ENCODE peak calls at places on chromosome 4, in nine cellular contexts. R is adrenal gland, D is OCI-LY7, Z is GM13977, C is fibroblast of the aortic adventitia, J is ovary, N is tibial artery, V is testis, I is H1. S is an unnamed sample.

GRCh38 chr4:181662383-181662782 is 580.8 kb upstream of the TENM3 start:
- DNase-seq in R (no peak), D (no peak), Z (no peak), C (peak; percentile 60), J (no peak), N (no peak), V (no peak), I (no peak), S (peak; percentile 81)

GRCh38 chr4:55336138-55337034 is 9.7 kb upstream of the SRD5A3 start:
- DNase-seq in R (no peak), D (no peak), Z (no peak), C (no peak), J (no peak), N (no peak), V (no peak), I (no peak), S (no peak)

GRCh38 chr4:21801661-21802355 is 146.8 kb downstream of the KCNIP4 start:
- DNase-seq in R (no peak), D (no peak), Z (no peak), C (peak; percentile 45), J (no peak), N (no peak), V (no peak), I (no peak), S (no peak)

GRCh38 chr4:2507259-2507658 is 29.2 kb upstream of the FAM193A start:
- DNase-seq in R (no peak), D (no peak), Z (no peak), C (no peak), J (no peak), N (no peak), V (no peak), I (no peak), S (no peak)

GRCh38 chr4:89285735-89286134 is 21.9 kb downstream of the GPRIN3 start:
- DNase-seq in R (no peak), D (no peak), Z (no peak), C (no peak), J (no peak), N (no peak), V (no peak), I (no peak), S (no peak)

GRCh38 chr4:24704152-24704551 is 91.2 kb upstream of the SOD3 start:
- DNase-seq in R (no peak), D (no peak), Z (no peak), C (no peak), J (no peak), N (no peak), V (peak; percentile 23), I (peak; percentile 44), S (no peak)

GRCh38 chr4:142427456-142427855 is 418.6 kb downstream of the INPP4B start:
- DNase-seq in R (no peak), D (no peak), Z (no peak), C (no peak), J (no peak), N (no peak), V (no peak), I (no peak), S (no peak)

GRCh38 chr4:47623916-47624554 is 139.0 kb downstream of the ATP10D start:
- DNase-seq in R (no peak), D (no peak), Z (no peak), C (peak; percentile 39), J (no peak), N (no peak), V (no peak), I (no peak), S (no peak)

GRCh38 chr4:150884625-150885024 is 130.5 kb downstream of the LRBA start:
- DNase-seq in R (no peak), D (no peak), Z (no peak), C (no peak), J (no peak), N (no peak), V (no peak), I (no peak), S (no peak)

GRCh38 chr4:148051403-148051802 is 319.5 kb downstream of the ARHGAP10 start:
- DNase-seq in R (no peak), D (no peak), Z (no peak), C (no peak), J (no peak), N (no peak), V (no peak), I (no peak), S (no peak)

GRCh38 chr4:184408021-184408710 is 66.2 kb downstream of the IRF2 start:
- DNase-seq in R (no peak), D (no peak), Z (no peak), C (peak; percentile 76), J (no peak), N (no peak), V (no peak), I (no peak), S (peak; percentile 85)

GRCh38 chr4:54499308-54500074 is 158.3 kb upstream of the KIT start:
- DNase-seq in R (no peak), D (no peak), Z (no peak), C (no peak), J (no peak), N (no peak), V (no peak), I (no peak), S (no peak)

GRCh38 chr4:118034061-118034785 is at the start of gene NDST3:
- DNase-seq in R (peak; percentile 26), D (no peak), Z (peak; percentile 50), C (peak; percentile 17), J (peak; percentile 43), N (peak; percentile 26), V (peak; percentile 89), I (peak; percentile 64), S (peak; percentile 47)
- TF ChIP-seq CTCF in R (peak; percentile 24), D (peak; percentile 13), Z (peak; percentile 43), C (no peak), J (no peak), N (peak; percentile 42), V (peak; percentile 23), I (peak; percentile 82), S (peak; percentile 28)

GRCh38 chr4:140756292-140757219 is at the start of gene TBC1D9:
- DNase-seq in R (peak; percentile 84), D (peak; percentile 75), Z (peak; percentile 39), C (peak; percentile 75), J (peak; percentile 84), N (peak; percentile 81), V (peak; percentile 89), I (peak; percentile 79), S (peak; percentile 80)
- TF ChIP-seq CTCF in R (no peak), D (peak; percentile 33), Z (no peak), C (no peak), J (no peak), N (no peak), V (peak; percentile 17), I (peak; percentile 16), S (no peak)

DNA sequence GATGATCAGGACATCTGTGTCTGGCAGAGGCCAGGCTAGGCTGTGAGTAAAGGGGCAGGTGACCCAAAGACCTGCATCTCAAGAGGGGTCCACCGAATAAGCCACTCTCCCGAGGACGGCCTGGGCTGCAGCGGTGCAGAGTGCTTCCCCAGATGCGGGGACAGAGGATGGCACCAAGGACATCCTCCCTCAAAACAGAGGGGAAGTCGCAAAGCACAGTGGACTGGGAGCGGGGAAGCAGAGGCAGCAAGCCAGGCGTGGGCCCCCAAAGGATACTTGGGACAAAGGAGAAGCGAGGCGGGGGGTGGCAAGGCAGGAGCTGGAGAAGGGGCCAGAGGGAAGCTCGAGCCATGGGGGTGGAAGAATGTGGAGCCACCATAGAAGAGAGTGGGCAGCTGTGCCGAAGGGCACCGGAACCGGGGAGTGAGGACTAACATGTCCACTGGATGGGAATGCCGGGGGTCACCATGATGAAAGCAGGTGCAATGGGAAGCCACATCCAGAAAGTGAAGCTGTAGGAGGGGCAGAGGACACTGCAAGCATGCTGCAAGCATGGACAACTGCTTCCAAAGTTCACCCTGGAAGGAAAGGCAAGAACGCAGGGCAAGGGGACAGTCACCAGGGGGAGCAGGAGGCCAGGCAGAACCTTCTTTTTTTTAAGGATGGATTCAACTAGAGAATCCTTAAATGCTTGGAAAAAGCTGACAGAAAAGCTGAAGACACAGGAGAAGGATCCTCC is 169.6 kb downstream of the AFAP1 start:
- DNase-seq in R (no peak), D (no peak), Z (peak; percentile 67), C (no peak), J (no peak), N (no peak), V (peak; percentile 53), I (peak; percentile 60), S (peak; percentile 35)
- TF ChIP-seq CTCF in R (peak; percentile 30), D (peak; percentile 33), Z (peak; percentile 74), C (peak; percentile 63), J (no peak), N (peak; percentile 28), V (peak; percentile 36), I (peak; percentile 81), S (peak; percentile 61)

GRCh38 chr4:153346031-153346430 is 1.5 kb downstream of the MND1 start:
- DNase-seq in R (no peak), D (peak; percentile 38), Z (no peak), C (no peak), J (no peak), N (no peak), V (no peak), I (no peak), S (no peak)

GRCh38 chr4:153345011-153345981 is 808 bp downstream of the MND1 start:
- DNase-seq in R (peak; percentile 44), D (peak; percentile 97), Z (peak; percentile 56), C (peak; percentile 66), J (no peak), N (peak; percentile 23), V (peak; percentile 50), I (no peak), S (peak; percentile 69)

GRCh38 chr4:153342751-153343552 is 1.5 kb upstream of the MND1 start:
- DNase-seq in R (no peak), D (peak; percentile 60), Z (no peak), C (no peak), J (no peak), N (no peak), V (no peak), I (no peak), S (no peak)

GRCh38 chr4:153346563-153346962 is 2.1 kb downstream of the MND1 start:
- DNase-seq in R (no peak), D (peak; percentile 60), Z (no peak), C (peak; percentile 21), J (no peak), N (no peak), V (no peak), I (no peak), S (no peak)

DNA sequence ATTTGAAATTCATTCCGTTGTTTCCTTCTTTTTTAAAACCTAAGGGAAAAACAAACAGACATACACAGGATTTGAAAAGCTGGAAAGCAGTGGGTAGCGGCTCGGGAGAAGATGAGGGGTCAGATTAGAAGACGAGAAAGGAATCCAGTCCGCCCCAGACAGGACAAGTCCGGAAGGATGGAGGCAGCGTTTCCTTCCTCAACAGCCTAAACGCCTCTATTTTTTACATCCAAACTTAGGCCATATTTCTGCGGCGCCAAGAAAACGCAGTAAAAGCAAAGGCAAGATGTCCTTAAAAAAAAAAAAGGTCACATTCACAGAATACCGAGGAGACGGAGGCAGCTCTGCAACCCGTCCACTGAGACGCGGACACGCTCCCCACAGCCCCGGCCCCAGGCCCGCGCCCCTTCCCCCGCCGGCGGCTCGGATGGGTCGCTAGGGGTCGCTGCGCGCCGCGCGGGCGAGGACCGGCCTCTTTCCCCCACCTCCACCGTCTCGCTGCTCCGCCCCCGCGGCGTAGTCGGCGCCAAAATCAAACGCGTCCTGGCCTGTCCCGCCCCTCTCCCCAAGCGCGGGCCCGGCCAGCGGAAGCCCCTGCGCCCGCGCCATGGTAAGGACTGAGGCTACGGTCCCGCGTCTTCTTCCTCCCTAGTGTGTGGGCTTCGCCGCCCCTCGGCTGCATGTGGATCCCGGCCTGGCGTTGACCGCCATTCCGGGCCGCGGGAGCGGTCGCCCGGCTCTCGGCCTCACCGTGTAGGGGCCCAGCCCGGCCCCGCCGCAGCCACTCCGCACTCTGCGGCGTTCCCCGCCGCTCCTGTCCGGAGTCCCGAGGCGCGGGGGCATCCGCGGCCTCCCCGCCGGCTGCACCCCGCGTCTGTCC is at the start of gene MND1:
- DNase-seq in R (peak; percentile 85), D (peak; percentile 95), Z (peak; percentile 93), C (peak; percentile 70), J (peak; percentile 91), N (peak; percentile 81), V (peak; percentile 90), I (peak; percentile 96), S (peak; percentile 70)
- TF ChIP-seq CTCF in R (peak; percentile 78), D (peak; percentile 90), Z (peak; percentile 84), C (peak; percentile 64), J (peak; percentile 99), N (peak; percentile 99), V (peak; percentile 61), I (peak; percentile 70), S (no peak)